ENCODE peak calls at places on chromosomes 7 and 10, in four cellular contexts. E, H, J and M are unnamed samples.

GRCh38 chr7:79534128-79534527 is 80.7 kb upstream of the MAGI2 start:
- DNase-seq in J (no peak), E (no peak), H (no peak), M (no peak)

GRCh38 chr7:132869166-132869861 is 212.6 kb downstream of the CHCHD3 start:
- DNase-seq in J (peak), E (no peak), H (peak), M (no peak)

GRCh38 chr10:82889703-82890102 is 1014.7 kb downstream of the NRG3 start:
- DNase-seq in H (no peak), J (no peak), E (no peak), M (no peak)

GRCh38 chr7:28165971-28166955 is 14.3 kb downstream of the JAZF1 start:
- DNase-seq in J (no peak), H (no peak), E (no peak), M (peak)

GRCh38 chr10:16948335-16948734 is 131.1 kb upstream of the RSU1 start:
- DNase-seq in J (no peak), E (no peak), H (no peak), M (no peak)

GRCh38 chr7:37341033-37341630 is 107.5 kb downstream of the ELMO1 start:
- DNase-seq in J (peak), H (peak), E (no peak), M (no peak)

GRCh38 chr7:4745971-4746919 is 29.2 kb upstream of the AP5Z1 start:
- DNase-seq in H (peak), J (no peak), E (no peak), M (peak)

GRCh38 chr7:73768661-73769480 is 1.2 kb downstream of the CLDN3 start:
- DNase-seq in E (no peak), J (no peak), H (no peak), M (no peak)

GRCh38 chr10:110756886-110757285 is 112.8 kb downstream of the RBM20 start:
- DNase-seq in H (no peak), E (no peak), J (no peak), M (no peak)

GRCh38 chr7:150942591-150943452 is 35.3 kb downstream of the KCNH2 start:
- DNase-seq in J (no peak), E (no peak), H (no peak), M (no peak)

GRCh38 chr10:49037187-49037586 is 78.1 kb downstream of the VSTM4 start:
- DNase-seq in E (no peak), H (no peak), J (no peak), M (peak)

GRCh38 chr10:80131499-80131901 is 1.0 kb upstream of the PLAC9 start:
- DNase-seq in J (no peak), E (no peak), H (no peak), M (no peak)

GRCh38 chr7:139714163-139714901 is 63.5 kb downstream of the HIPK2 start:
- DNase-seq in E (peak), J (peak), H (no peak), M (no peak)

GRCh38 chr7:106418094-106418493 is 133.3 kb upstream of the NAMPT start:
- DNase-seq in H (no peak), E (no peak), J (no peak), M (no peak)

GRCh38 chr10:31146496-31147219 is 115.0 kb upstream of the ZNF438 start:
- DNase-seq in J (no peak), E (no peak), H (no peak), M (peak)

GRCh38 chr7:52992479-52993195 is 42.8 kb upstream of the POM121L12 start:
- DNase-seq in E (no peak), J (no peak), H (no peak), M (no peak)

GRCh38 chr10:35212856-35213255 is 86.2 kb downstream of the CREM start:
- DNase-seq in H (no peak), E (no peak), J (no peak), M (no peak)

GRCh38 chr7:84637568-84638338 is 443.2 kb upstream of the SEMA3A start:
- DNase-seq in J (no peak), E (no peak), H (no peak), M (peak)

GRCh38 chr7:28174901-28175661 is 5.5 kb downstream of the JAZF1 start:
- DNase-seq in E (no peak), H (no peak), J (no peak), M (no peak)

GRCh38 chr7:36283711-36284130 is 105.9 kb upstream of the ANLN start:
- DNase-seq in E (peak), H (peak), J (peak), M (no peak)

GRCh38 chr7:50781894-50782293 is 802 bp downstream of the GRB10 start:
- DNase-seq in E (no peak), H (no peak), J (no peak), M (no peak)

GRCh38 chr7:157041514-157042277 is 31.2 kb upstream of the MNX1 start:
- DNase-seq in E (no peak), J (no peak), H (no peak), M (no peak)

GRCh38 chr10:120948889-120949382 is 97.8 kb downstream of the WDR11 start:
- DNase-seq in E (peak), J (peak), H (peak), M (peak)

GRCh38 chr10:76492026-76492425 is 1060.6 kb downstream of the LRMDA start:
- DNase-seq in J (no peak), E (no peak), H (no peak), M (peak)

GRCh38 chr7:23072043-23072442 is 33.5 kb upstream of the KLHL7 start:
- DNase-seq in E (no peak), H (peak), J (no peak), M (no peak)

GRCh38 chr10:49114718-49115014 is 656 bp downstream of the VSTM4 start:
- DNase-seq in J (no peak), E (no peak), H (no peak), M (no peak)

GRCh38 chr7:51263631-51264484 is 52.8 kb downstream of the COBL start:
- DNase-seq in E (no peak), J (no peak), H (no peak), M (no peak)

GRCh38 chr7:137354361-137354760 is 10.8 kb upstream of the PTN start:
- DNase-seq in J (no peak), E (no peak), H (no peak), M (peak)

GRCh38 chr10:77436257-77436780 is 201.3 kb downstream of the KCNMA1 start:
- DNase-seq in H (no peak), J (no peak), E (no peak), M (no peak)

GRCh38 chr7:31101544-31101943 is 49.4 kb downstream of the ADCYAP1R1 start:
- DNase-seq in J (no peak), E (no peak), H (no peak), M (no peak)
- TF ChIP-seq CTCF in J (no peak), E (no peak), H (no peak), M (no peak)

GRCh38 chr7:9822458-9823290 is 1151.0 kb upstream of the PHF14 start:
- DNase-seq in E (no peak), J (no peak), H (no peak), M (no peak)
- TF ChIP-seq CTCF in E (no peak), J (no peak), H (no peak), M (no peak)

GRCh38 chr7:42981595-42981994 is 49.4 kb downstream of the MRPL32 start:
- DNase-seq in J (no peak), E (no peak), H (no peak), M (no peak)
- TF ChIP-seq CTCF in J (no peak), E (no peak), H (no peak), M (no peak)

GRCh38 chr10:132240156-132240555 is 53.4 kb downstream of the DPYSL4 start:
- DNase-seq in J (no peak), H (no peak), E (no peak), M (no peak)

GRCh38 chr10:132238371-132239125 is 51.8 kb downstream of the DPYSL4 start:
- DNase-seq in J (no peak), H (no peak), E (no peak), M (no peak)

GRCh38 chr10:132237871-132238270 is 51.1 kb downstream of the DPYSL4 start:
- DNase-seq in E (no peak), H (no peak), J (no peak), M (no peak)

GRCh38 chr10:132240581-132240980 is 53.8 kb downstream of the DPYSL4 start:
- DNase-seq in E (no peak), J (no peak), H (no peak), M (no peak)

DNA sequence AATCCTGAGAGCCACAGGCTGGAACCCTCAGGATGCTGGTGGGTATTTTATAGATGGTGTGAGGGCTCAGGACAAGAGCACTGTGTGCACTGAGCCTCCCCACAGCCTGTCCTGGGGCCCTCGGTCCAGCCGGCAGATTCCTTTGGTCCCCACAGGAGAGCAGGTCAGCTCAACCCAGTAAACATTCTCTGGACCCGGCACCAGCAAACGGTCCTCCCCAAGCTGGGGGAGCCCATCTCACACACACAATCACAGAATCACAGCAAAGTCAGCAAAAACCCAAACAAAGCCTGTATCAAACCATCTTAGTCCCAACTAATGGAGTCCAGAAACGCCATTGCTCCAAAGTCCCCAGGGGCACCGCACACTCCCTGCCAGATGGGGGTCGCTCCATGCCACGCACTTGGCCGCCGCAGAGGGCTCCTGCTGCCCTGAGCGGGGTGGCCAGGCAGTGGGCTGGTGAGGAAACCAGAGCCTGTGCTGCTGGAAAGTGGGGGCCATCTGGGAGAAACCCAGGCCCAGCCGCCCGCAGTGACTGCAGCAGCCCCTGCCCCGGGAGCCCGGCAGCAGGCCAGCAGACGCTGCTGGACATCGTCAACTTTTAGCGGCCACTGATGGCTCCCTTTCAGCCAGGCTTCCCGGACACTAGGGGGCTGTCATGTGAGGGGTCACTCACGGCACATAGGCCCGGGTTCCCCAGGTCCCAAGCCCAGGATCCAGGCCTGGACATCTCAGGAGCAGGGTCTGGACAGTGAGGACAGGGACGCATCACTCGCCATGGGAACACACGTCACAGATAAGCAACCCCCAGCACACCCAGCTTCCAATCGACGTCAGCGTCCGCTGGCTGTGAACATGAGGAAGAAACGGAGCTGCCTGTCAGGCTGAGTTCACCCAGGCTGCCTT is 52.6 kb downstream of the DPYSL4 start:
- DNase-seq in E (no peak), H (no peak), J (no peak), M (no peak)
- TF ChIP-seq CTCF in E (no peak), H (no peak), J (no peak), M (no peak)

GRCh38 chr10:102504179-102504975 is 605 bp downstream of the SUFU start:
- DNase-seq in H (peak), J (no peak), E (peak), M (no peak)
- TF ChIP-seq CTCF in H (no peak), J (no peak), E (no peak), M (no peak)

GRCh38 chr10:12349628-12350166 is 350 bp downstream of the CAMK1D start:
- DNase-seq in E (no peak), H (no peak), J (no peak), M (no peak)
- TF ChIP-seq CTCF in E (peak), H (no peak), J (no peak), M (no peak)